ENCODE peak calls at places on chromosomes 11 and 22, in five cellular contexts. K is NCI-H1417; Z is activated CD4-positive, alpha-beta T cell treated with anti-CD3 and anti-CD28 coated beads, Interleukin-2, amount 50 U/mL, for 1 hour; G is NAMALWA; P is T follicular helper cell. N is an unnamed sample.

GRCh38 chr11:32426819-32427615 is 8.3 kb downstream of the WT1 start:
- DNase-seq in K (no peak), Z (no peak), G (no peak), P (no peak), N (no peak)

GRCh38 chr22:45420539-45420938 is 7.0 kb downstream of the RIBC2 start:
- DNase-seq in K (no peak), Z (no peak), G (no peak), P (no peak), N (no peak)

GRCh38 chr22:38317237-38317994 is at the start of gene CSNK1E:
- DNase-seq in K (peak), Z (peak), G (peak), P (peak), N (peak)

GRCh38 chr22:24994070-24994763 is 41.7 kb downstream of the KIAA1671 start:
- DNase-seq in K (no peak), Z (no peak), G (no peak), P (no peak), N (peak)

GRCh38 chr22:29580200-29580810 is 608 bp downstream of the NIPSNAP1 start:
- DNase-seq in K (peak), Z (no peak), G (no peak), P (no peak), N (no peak)

GRCh38 chr11:12439615-12440014 is 62.2 kb downstream of the PARVA start:
- DNase-seq in K (no peak), Z (no peak), G (no peak), P (no peak), N (peak)

GRCh38 chr11:25613899-25614298 is 718.0 kb upstream of the ANO3 start:
- DNase-seq in K (no peak), Z (no peak), G (no peak), P (no peak), N (no peak)

GRCh38 chr11:14335712-14336111 is 23.3 kb downstream of the RRAS2 start:
- DNase-seq in K (no peak), Z (no peak), G (no peak), P (no peak), N (no peak)

GRCh38 chr22:48829908-48830307 is 997.8 kb downstream of the BRD1 start:
- DNase-seq in K (no peak), Z (no peak), G (no peak), P (no peak), N (no peak)

GRCh38 chr22:46646531-46647211 is 26.5 kb downstream of the GRAMD4 start:
- DNase-seq in K (no peak), Z (no peak), G (no peak), P (no peak), N (no peak)

GRCh38 chr11:109914809-109915653 is 178.2 kb upstream of the ZC3H12C start:
- DNase-seq in K (peak), Z (no peak), G (no peak), P (no peak), N (no peak)

GRCh38 chr11:8905528-8906165 is 5.3 kb upstream of the AKIP1 start:
- DNase-seq in K (no peak), Z (no peak), G (no peak), P (no peak), N (no peak)

GRCh38 chr11:62593434-62594044 is 2.2 kb upstream of the TUT1 start:
- DNase-seq in K (peak), Z (peak), G (peak), P (peak), N (peak)

GRCh38 chr22:22948651-22949611 is 61.3 kb downstream of the IGLL5 start:
- DNase-seq in K (no peak), Z (no peak), G (no peak), P (no peak), N (no peak)

GRCh38 chr11:61617515-61617914 is 36.6 kb upstream of the SYT7 start:
- DNase-seq in K (no peak), Z (no peak), G (peak), P (no peak), N (no peak)

GRCh38 chr11:95156916-95157568 is 67.4 kb downstream of the ENDOD1 start:
- DNase-seq in K (no peak), Z (no peak), G (no peak), P (no peak), N (no peak)

GRCh38 chr11:2991477-2992233 is 474 bp downstream of the NAP1L4 start:
- DNase-seq in K (peak), Z (no peak), G (peak), P (no peak), N (no peak)

GRCh38 chr11:47161134-47161854 is 15.4 kb downstream of the ARFGAP2 start:
- DNase-seq in K (peak), Z (peak), G (peak), P (peak), N (peak)

GRCh38 chr11:126459691-126460404 is 104.4 kb downstream of the ST3GAL4 start:
- DNase-seq in K (no peak), Z (no peak), G (no peak), P (no peak), N (no peak)

GRCh38 chr22:44664149-44664548 is 37.9 kb upstream of the PRR5 start:
- DNase-seq in K (no peak), Z (peak), G (no peak), P (peak), N (no peak)

GRCh38 chr11:3058753-3059664 is 1.8 kb upstream of the CARS1 start:
- DNase-seq in K (no peak), Z (no peak), G (peak), P (no peak), N (no peak)

GRCh38 chr11:66467034-66467659 is 442 bp downstream of the PELI3 start:
- DNase-seq in K (peak), Z (peak), G (peak), P (no peak), N (peak)

GRCh38 chr11:63682045-63682915 is 980 bp downstream of the RTN3 start:
- DNase-seq in K (peak), Z (no peak), G (peak), P (no peak), N (no peak)

GRCh38 chr11:6249822-6250555 is 9.6 kb upstream of the CCKBR start:
- DNase-seq in K (no peak), Z (no peak), G (no peak), P (no peak), N (no peak)

GRCh38 chr11:46210133-46210636 is 67.3 kb upstream of the CREB3L1 start:
- DNase-seq in K (no peak), Z (no peak), G (peak), P (no peak), N (no peak)

N was measured in NCI-H774.